ENCODE peak calls at places on chromosomes 4 and X, in eight cellular contexts. M, L, A, H, W, T, K and V are unnamed samples.
A peak's percentile ranks its signal among the peaks of the same experiment; 100 is the strongest.

GRCh38 chr4:113976937-113977855 is 2.3 kb downstream of the ARSJ start:
- DNase-seq in M (peak; percentile 47), L (no peak), A (no peak), H (no peak), W (no peak), T (no peak), K (no peak), V (peak; percentile 12)

GRCh38 chrX:47456080-47456479 is 26.9 kb downstream of the ZNF41 start:
- DNase-seq in M (no peak), L (no peak), A (no peak), H (no peak), W (no peak), T (no peak), K (no peak), V (no peak)

GRCh38 chrX:105314468-105314867 is 94.0 kb upstream of the TEX13A start:
- DNase-seq in M (no peak), L (no peak), A (no peak), H (no peak), W (no peak), T (peak; percentile 57), K (no peak), V (peak; percentile 89)

GRCh38 chrX:15245896-15246295 is 24.0 kb downstream of the ASB9 start:
- DNase-seq in M (no peak), L (no peak), A (no peak), H (no peak), W (no peak), T (peak; percentile 26), K (no peak), V (no peak)

GRCh38 chr4:127788517-127788916 is 6.4 kb downstream of the HSPA4L start:
- DNase-seq in M (no peak), L (peak; percentile 16), A (no peak), H (no peak), W (no peak), T (no peak), K (no peak), V (peak; percentile 9)

GRCh38 chr4:41658106-41658505 is 90.4 kb downstream of the PHOX2B start:
- DNase-seq in M (no peak), L (peak; percentile 12), A (no peak), H (no peak), W (no peak), T (no peak), K (no peak), V (no peak)

GRCh38 chrX:14235004-14235403 is 205.3 kb upstream of the GEMIN8 start:
- DNase-seq in M (no peak), L (no peak), A (no peak), H (no peak), W (no peak), T (no peak), K (no peak), V (peak; percentile 12)

GRCh38 chr4:89539797-89540711 is 232.5 kb upstream of the GPRIN3 start:
- DNase-seq in M (peak; percentile 62), L (peak; percentile 74), A (no peak), H (no peak), W (no peak), T (no peak), K (no peak), V (no peak)

GRCh38 chr4:150714462-150715438 is 132.8 kb downstream of the MAB21L2 start:
- DNase-seq in M (no peak), L (no peak), A (no peak), H (no peak), W (no peak), T (no peak), K (no peak), V (no peak)

GRCh38 chr4:90099795-90100194 is 27.4 kb upstream of the CCSER1 start:
- DNase-seq in M (no peak), L (peak; percentile 6), A (no peak), H (no peak), W (no peak), T (peak; percentile 15), K (no peak), V (peak; percentile 72)

GRCh38 chrX:16592194-16592770 is 57.7 kb upstream of the S100G start:
- DNase-seq in M (no peak), L (no peak), A (no peak), H (no peak), W (no peak), T (no peak), K (no peak), V (no peak)

GRCh38 chr4:152735302-152735917 is 44.1 kb downstream of the TIGD4 start:
- DNase-seq in M (peak; percentile 19), L (peak; percentile 27), A (no peak), H (no peak), W (no peak), T (peak; percentile 2), K (no peak), V (peak; percentile 38)

GRCh38 chr4:151486166-151486565 is 77.2 kb downstream of the FHIP1A start:
- DNase-seq in M (peak; percentile 20), L (peak; percentile 72), A (no peak), H (no peak), W (no peak), T (no peak), K (no peak), V (no peak)

GRCh38 chrX:15653961-15654360 is 10.6 kb downstream of the CLTRN start:
- DNase-seq in M (no peak), L (no peak), A (no peak), H (no peak), W (no peak), T (no peak), K (no peak), V (no peak)

GRCh38 chr4:145098675-145099037 is 545 bp downstream of the ABCE1 start:
- DNase-seq in M (peak; percentile 79), L (peak; percentile 69), A (no peak), H (no peak), W (peak; percentile 76), T (peak; percentile 14), K (no peak), V (peak; percentile 64)

GRCh38 chrX:150899191-150899757 is 806 bp upstream of the CD99L2 start:
- DNase-seq in M (peak; percentile 29), L (peak; percentile 56), A (peak; percentile 67), H (no peak), W (peak; percentile 12), T (no peak), K (no peak), V (peak; percentile 14)

GRCh38 chrX:470686-471085 is 84.0 kb upstream of the PPP2R3B start:
- DNase-seq in M (no peak), L (no peak), A (no peak), H (no peak), W (no peak), T (no peak), K (no peak), V (no peak)

GRCh38 chr4:7371122-7371941 is 63.4 kb downstream of the PSAPL1 start:
- DNase-seq in M (no peak), L (peak; percentile 26), A (no peak), H (no peak), W (no peak), T (no peak), K (no peak), V (no peak)

GRCh38 chr4:125266901-125267601 is 47.7 kb upstream of the FAT4 start:
- DNase-seq in M (peak; percentile 85), L (peak; percentile 3), A (no peak), H (no peak), W (no peak), T (no peak), K (no peak), V (peak; percentile 96)

GRCh38 chr4:92210906-92211305 is 92.9 kb upstream of the GRID2 start:
- DNase-seq in M (no peak), L (no peak), A (no peak), H (no peak), W (no peak), T (no peak), K (no peak), V (no peak)

GRCh38 chr4:169410839-169411770 is 140.3 kb upstream of the SH3RF1 start:
- DNase-seq in M (peak; percentile 97), L (peak; percentile 23), A (no peak), H (no peak), W (no peak), T (peak; percentile 6), K (no peak), V (peak; percentile 74)

GRCh38 chrX:120426599-120426998 is 42.5 kb downstream of the LAMP2 start:
- DNase-seq in M (no peak), L (no peak), A (no peak), H (no peak), W (no peak), T (no peak), K (no peak), V (peak; percentile 52)

GRCh38 chr4:58564695-58565094 is 1454.5 kb upstream of the IGFBP7 start:
- DNase-seq in M (no peak), L (no peak), A (no peak), H (no peak), W (no peak), T (no peak), K (no peak), V (no peak)

GRCh38 chr4:148955926-148956325 is 513.7 kb upstream of the NR3C2 start:
- DNase-seq in M (peak; percentile 1), L (no peak), A (no peak), H (no peak), W (no peak), T (no peak), K (no peak), V (no peak)

GRCh38 chr4:26242451-26242850 is 78.4 kb upstream of the RBPJ start:
- DNase-seq in M (no peak), L (peak; percentile 54), A (no peak), H (no peak), W (no peak), T (no peak), K (no peak), V (no peak)

GRCh38 chr4:70734168-70734954 is 12.6 kb downstream of the RUFY3 start:
- DNase-seq in M (peak; percentile 58), L (peak; percentile 67), A (no peak), H (no peak), W (no peak), T (peak; percentile 9), K (no peak), V (peak; percentile 67)